ENCODE peak calls at places on chromosomes 16 and 17, in five cellular contexts. One of them, this sample, is unnamed.

GRCh38 chr17:28896884-28897768 is at the start of gene FLOT2:
- DNase-seq in AG04450: no peak
- DNase-seq in heart left ventricle: peak
- DNase-seq in neural crest cell: peak
- DNase-seq in foreskin fibroblast: peak
- DNase-seq in this sample: peak

GRCh38 chr16:67170168-67170947 is at the start of gene NOL3:
- DNase-seq in foreskin fibroblast: peak
- DNase-seq in heart left ventricle: peak
- DNase-seq in AG04450: peak
- DNase-seq in neural crest cell: peak
- DNase-seq in this sample: peak

GRCh38 chr17:18041776-18042175 is 2.6 kb downstream of the GID4 start:
- DNase-seq in heart left ventricle: no peak
- DNase-seq in AG04450: no peak
- DNase-seq in neural crest cell: no peak
- DNase-seq in foreskin fibroblast: peak
- DNase-seq in this sample: peak

GRCh38 chr17:66241839-66242238 is 12.6 kb upstream of the APOH start:
- DNase-seq in foreskin fibroblast: no peak
- DNase-seq in neural crest cell: no peak
- DNase-seq in AG04450: no peak
- DNase-seq in heart left ventricle: no peak
- DNase-seq in this sample: no peak

GRCh38 chr16:4317471-4318170 is 1.8 kb downstream of the GLIS2 start:
- DNase-seq in AG04450: no peak
- DNase-seq in neural crest cell: no peak
- DNase-seq in heart left ventricle: peak
- DNase-seq in foreskin fibroblast: no peak
- DNase-seq in this sample: no peak

GRCh38 chr16:78705694-78706093 is 606.2 kb downstream of the WWOX start:
- DNase-seq in heart left ventricle: no peak
- DNase-seq in foreskin fibroblast: no peak
- DNase-seq in neural crest cell: no peak
- DNase-seq in AG04450: no peak
- DNase-seq in this sample: peak

GRCh38 chr17:40093580-40094201 is 6.7 kb downstream of the NR1D1 start:
- DNase-seq in AG04450: no peak
- DNase-seq in foreskin fibroblast: no peak
- DNase-seq in heart left ventricle: peak
- DNase-seq in neural crest cell: no peak
- DNase-seq in this sample: no peak

GRCh38 chr16:87165151-87165550 is 152.0 kb downstream of the C16orf95 start:
- DNase-seq in neural crest cell: no peak
- DNase-seq in AG04450: no peak
- DNase-seq in heart left ventricle: no peak
- DNase-seq in foreskin fibroblast: no peak
- DNase-seq in this sample: no peak

GRCh38 chr16:14041164-14041563 is 30.0 kb upstream of the MRTFB start:
- DNase-seq in AG04450: no peak
- DNase-seq in foreskin fibroblast: no peak
- DNase-seq in heart left ventricle: no peak
- DNase-seq in neural crest cell: no peak
- DNase-seq in this sample: no peak

GRCh38 chr16:78002915-78003538 is 19.3 kb upstream of the CLEC3A start:
- DNase-seq in neural crest cell: peak
- DNase-seq in AG04450: peak
- DNase-seq in foreskin fibroblast: peak
- DNase-seq in heart left ventricle: peak
- DNase-seq in this sample: peak

DNA sequence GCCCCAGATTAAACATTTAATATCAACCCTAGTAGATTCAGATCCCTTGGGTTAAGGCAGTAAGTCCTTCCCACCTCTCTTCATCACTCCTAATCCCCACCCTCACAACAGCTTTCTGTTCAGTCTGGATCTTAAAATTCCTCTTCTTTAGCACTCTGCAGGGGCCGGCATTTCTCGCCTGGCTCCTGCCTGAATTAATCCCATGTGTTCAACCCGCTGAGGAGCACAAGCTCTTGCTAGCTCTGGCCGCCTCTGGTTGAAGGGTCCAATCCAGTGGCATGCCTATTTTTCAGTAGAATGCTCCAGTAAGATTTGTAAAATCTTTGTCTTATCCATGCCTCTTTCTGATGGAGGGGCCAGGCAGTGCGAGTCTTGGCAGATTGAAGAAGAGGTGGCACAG is 59.2 kb downstream of the CYB5B start:
- DNase-seq in heart left ventricle: no peak
- DNase-seq in neural crest cell: no peak
- DNase-seq in foreskin fibroblast: no peak
- DNase-seq in AG04450: no peak
- DNase-seq in this sample: no peak
- TF ChIP-seq CTCF in heart left ventricle: no peak
- TF ChIP-seq CTCF in neural crest cell: no peak
- TF ChIP-seq CTCF in foreskin fibroblast: no peak
- TF ChIP-seq CTCF in AG04450: no peak
- TF ChIP-seq CTCF in this sample: no peak

GRCh38 chr17:77529328-77529650 is 388.5 kb downstream of the SEC14L1 start:
- DNase-seq in neural crest cell: no peak
- DNase-seq in foreskin fibroblast: no peak
- DNase-seq in AG04450: no peak
- DNase-seq in heart left ventricle: no peak
- DNase-seq in this sample: no peak

GRCh38 chr17:77530591-77530990 is 389.8 kb downstream of the SEC14L1 start:
- DNase-seq in foreskin fibroblast: no peak
- DNase-seq in AG04450: no peak
- DNase-seq in neural crest cell: no peak
- DNase-seq in heart left ventricle: no peak
- DNase-seq in this sample: no peak

GRCh38 chr17:77527394-77527793 is 386.6 kb downstream of the SEC14L1 start:
- DNase-seq in neural crest cell: no peak
- DNase-seq in foreskin fibroblast: no peak
- DNase-seq in heart left ventricle: no peak
- DNase-seq in AG04450: no peak
- DNase-seq in this sample: no peak

GRCh38 chr17:77527836-77528505 is 387.2 kb downstream of the SEC14L1 start:
- DNase-seq in heart left ventricle: no peak
- DNase-seq in AG04450: no peak
- DNase-seq in neural crest cell: no peak
- DNase-seq in foreskin fibroblast: no peak
- DNase-seq in this sample: no peak

DNA sequence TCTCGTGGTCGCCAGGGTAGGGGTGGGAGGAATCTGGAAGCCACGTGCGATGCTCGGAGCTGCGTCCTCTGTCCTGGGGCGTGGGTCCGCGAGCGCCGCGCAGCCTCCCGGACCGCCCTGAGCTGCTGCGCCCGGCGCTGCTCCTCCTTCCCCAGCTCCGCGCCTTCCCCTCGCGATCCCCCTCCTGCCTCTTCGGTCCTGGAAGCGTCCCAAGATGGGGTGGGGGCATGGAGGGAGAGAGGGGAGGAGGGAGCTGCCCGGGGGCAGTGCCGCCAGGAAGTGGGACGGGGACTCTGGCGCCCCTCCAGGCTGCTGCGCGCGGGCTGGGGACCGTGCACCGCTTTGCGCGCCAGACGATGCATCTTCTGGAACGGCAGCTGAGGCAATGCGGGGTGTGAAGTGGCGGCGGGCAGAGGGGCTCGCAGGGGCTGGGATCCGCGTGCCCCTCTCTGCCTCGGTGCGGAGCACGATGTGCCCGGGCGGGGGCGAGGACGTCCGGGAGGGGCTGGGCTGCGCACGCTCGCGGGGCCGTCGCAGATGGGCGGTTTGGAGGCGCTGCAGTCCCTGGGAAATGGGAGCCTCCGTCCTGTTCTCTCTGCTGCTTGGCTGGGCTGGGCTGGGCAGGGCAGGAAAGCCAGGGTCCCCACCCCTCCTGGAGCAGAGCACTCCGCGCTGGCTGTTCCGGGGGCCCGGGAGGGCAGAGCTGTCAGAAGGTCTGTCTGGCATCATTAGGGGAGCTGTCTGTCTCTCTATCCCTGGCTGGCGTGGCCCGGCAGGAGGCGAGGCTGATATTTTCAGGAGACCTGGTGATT is 388.0 kb downstream of the SEC14L1 start:
- DNase-seq in neural crest cell: peak
- DNase-seq in foreskin fibroblast: no peak
- DNase-seq in heart left ventricle: no peak
- DNase-seq in AG04450: no peak
- DNase-seq in this sample: no peak
- TF ChIP-seq CTCF in neural crest cell: peak
- TF ChIP-seq CTCF in foreskin fibroblast: no peak
- TF ChIP-seq CTCF in heart left ventricle: no peak
- TF ChIP-seq CTCF in AG04450: no peak
- TF ChIP-seq CTCF in this sample: no peak

GRCh38 chr17:43200127-43200526 is 11.5 kb upstream of the TMEM106A start:
- DNase-seq in neural crest cell: no peak
- DNase-seq in AG04450: no peak
- DNase-seq in heart left ventricle: no peak
- DNase-seq in foreskin fibroblast: no peak
- DNase-seq in this sample: no peak
- TF ChIP-seq CTCF in neural crest cell: no peak
- TF ChIP-seq CTCF in AG04450: no peak
- TF ChIP-seq CTCF in heart left ventricle: no peak
- TF ChIP-seq CTCF in foreskin fibroblast: no peak
- TF ChIP-seq CTCF in this sample: no peak

DNA sequence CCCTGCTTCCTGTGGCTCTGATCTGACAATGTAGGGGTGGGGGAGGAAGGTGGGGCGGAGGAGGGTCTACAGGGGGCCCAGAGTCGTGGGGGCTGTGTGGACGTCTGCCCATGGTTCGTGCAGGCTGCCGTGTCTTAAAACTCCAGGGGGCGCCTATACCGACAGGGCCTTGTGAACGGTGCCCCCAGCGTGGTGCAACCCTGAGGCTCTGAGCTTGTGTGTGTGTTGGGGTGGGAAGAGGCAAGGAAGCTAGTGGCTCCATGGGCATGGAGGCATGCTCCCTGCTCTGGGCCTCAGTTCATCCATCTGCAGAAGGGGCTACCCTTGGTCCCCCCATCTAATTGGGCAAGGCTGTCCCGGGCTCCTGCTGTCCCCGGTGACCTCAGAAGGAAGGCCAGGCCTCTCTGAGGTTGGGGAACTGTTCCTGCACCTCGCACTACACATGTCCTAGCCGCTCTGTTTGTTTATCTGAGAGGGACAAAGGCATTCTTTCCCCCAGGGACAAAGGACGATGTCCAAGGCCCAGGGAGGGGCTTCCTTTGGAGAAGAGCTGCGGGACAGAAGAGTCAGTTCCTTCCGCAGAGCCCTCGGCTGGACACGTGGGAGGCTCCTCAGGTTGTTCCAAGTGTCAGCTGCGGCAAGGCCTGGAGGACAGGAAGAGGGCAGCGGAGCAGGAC is 13.5 kb downstream of the CA4 start:
- DNase-seq in foreskin fibroblast: no peak
- DNase-seq in AG04450: no peak
- DNase-seq in heart left ventricle: no peak
- DNase-seq in neural crest cell: no peak
- DNase-seq in this sample: no peak
- TF ChIP-seq CTCF in foreskin fibroblast: no peak
- TF ChIP-seq CTCF in AG04450: no peak
- TF ChIP-seq CTCF in heart left ventricle: no peak
- TF ChIP-seq CTCF in neural crest cell: no peak
- TF ChIP-seq CTCF in this sample: peak

GRCh38 chr17:81127526-81128177 is 37.7 kb upstream of the PVALEF start:
- DNase-seq in foreskin fibroblast: no peak
- DNase-seq in neural crest cell: no peak
- DNase-seq in AG04450: no peak
- DNase-seq in heart left ventricle: no peak
- DNase-seq in this sample: no peak
- TF ChIP-seq CTCF in foreskin fibroblast: no peak
- TF ChIP-seq CTCF in neural crest cell: no peak
- TF ChIP-seq CTCF in AG04450: no peak
- TF ChIP-seq CTCF in heart left ventricle: no peak
- TF ChIP-seq CTCF in this sample: no peak

This sample was measured in fibroblast of pulmonary artery.